ENCODE peak calls at places on chromosomes 16 and 17, in six cellular contexts. One of them, this sample, is unnamed.
A peak's percentile ranks its signal among the peaks of the same experiment; 100 is the strongest.

GRCh38 chr16:57026778-57027062 is 37.4 kb downstream of the NLRC5 start:
- DNase-seq in endodermal cell: no peak
- DNase-seq in A549: no peak
- DNase-seq in M059J: no peak
- DNase-seq in thoracic aorta: no peak
- DNase-seq in gastrocnemius medialis: no peak
- DNase-seq in this sample: no peak

GRCh38 chr17:31472137-31472536 is 80.7 kb downstream of the RAB11FIP4 start:
- DNase-seq in thoracic aorta: no peak
- DNase-seq in M059J: no peak
- DNase-seq in gastrocnemius medialis: no peak
- DNase-seq in A549: no peak
- DNase-seq in endodermal cell: no peak
- DNase-seq in this sample: no peak

GRCh38 chr17:44010966-44011647 is 3.7 kb downstream of the TMEM101 start:
- DNase-seq in A549: no peak
- DNase-seq in endodermal cell: no peak
- DNase-seq in thoracic aorta: no peak
- DNase-seq in M059J: no peak
- DNase-seq in gastrocnemius medialis: no peak
- DNase-seq in this sample: no peak

GRCh38 chr17:80060629-80061028 is 24.2 kb downstream of the CCDC40 start:
- DNase-seq in M059J: no peak
- DNase-seq in thoracic aorta: no peak
- DNase-seq in A549: no peak
- DNase-seq in endodermal cell: no peak
- DNase-seq in gastrocnemius medialis: no peak
- DNase-seq in this sample: no peak

GRCh38 chr16:11255737-11256656 is at the start of gene SOCS1:
- DNase-seq in gastrocnemius medialis: peak; percentile 75
- DNase-seq in A549: peak; percentile 83
- DNase-seq in M059J: peak; percentile 80
- DNase-seq in thoracic aorta: no peak
- DNase-seq in endodermal cell: peak; percentile 96
- DNase-seq in this sample: peak; percentile 93

GRCh38 chr16:20995711-20996110 is 95.1 kb downstream of the LYRM1 start:
- DNase-seq in endodermal cell: no peak
- DNase-seq in A549: no peak
- DNase-seq in gastrocnemius medialis: no peak
- DNase-seq in M059J: no peak
- DNase-seq in thoracic aorta: no peak
- DNase-seq in this sample: no peak

GRCh38 chr16:477758-478157 is 49.8 kb upstream of the CAPN15 start:
- DNase-seq in thoracic aorta: no peak
- DNase-seq in A549: no peak
- DNase-seq in gastrocnemius medialis: peak; percentile 85
- DNase-seq in endodermal cell: no peak
- DNase-seq in M059J: peak; percentile 86
- DNase-seq in this sample: no peak

GRCh38 chr17:33639103-33639991 is 346.3 kb upstream of the ASIC2 start:
- DNase-seq in endodermal cell: no peak
- DNase-seq in M059J: no peak
- DNase-seq in gastrocnemius medialis: no peak
- DNase-seq in A549: no peak
- DNase-seq in thoracic aorta: no peak
- DNase-seq in this sample: no peak

GRCh38 chr17:78154903-78155811 is 9.0 kb downstream of the C17orf99 start:
- DNase-seq in A549: no peak
- DNase-seq in gastrocnemius medialis: no peak
- DNase-seq in M059J: no peak
- DNase-seq in endodermal cell: no peak
- DNase-seq in thoracic aorta: no peak
- DNase-seq in this sample: peak; percentile 21

GRCh38 chr17:43212641-43213490 is 1.2 kb downstream of the TMEM106A start:
- DNase-seq in thoracic aorta: no peak
- DNase-seq in endodermal cell: no peak
- DNase-seq in M059J: no peak
- DNase-seq in A549: no peak
- DNase-seq in gastrocnemius medialis: no peak
- DNase-seq in this sample: no peak

GRCh38 chr16:10242076-10242475 is 59.8 kb upstream of the GRIN2A start:
- DNase-seq in gastrocnemius medialis: no peak
- DNase-seq in M059J: no peak
- DNase-seq in thoracic aorta: no peak
- DNase-seq in endodermal cell: no peak
- DNase-seq in A549: no peak
- DNase-seq in this sample: no peak

GRCh38 chr16:66127459-66128362 is 238.8 kb upstream of the CDH5 start:
- DNase-seq in A549: no peak
- DNase-seq in M059J: peak; percentile 10
- DNase-seq in endodermal cell: peak; percentile 79
- DNase-seq in gastrocnemius medialis: peak; percentile 18
- DNase-seq in thoracic aorta: no peak
- DNase-seq in this sample: peak; percentile 52

GRCh38 chr16:58011652-58012051 is 10.4 kb downstream of the USB1 start:
- DNase-seq in thoracic aorta: no peak
- DNase-seq in endodermal cell: peak; percentile 69
- DNase-seq in gastrocnemius medialis: no peak
- DNase-seq in M059J: peak; percentile 82
- DNase-seq in A549: no peak
- DNase-seq in this sample: no peak

GRCh38 chr17:77479372-77479781 is 338.6 kb downstream of the SEC14L1 start:
- DNase-seq in endodermal cell: peak; percentile 82
- DNase-seq in A549: no peak
- DNase-seq in thoracic aorta: no peak
- DNase-seq in M059J: no peak
- DNase-seq in gastrocnemius medialis: no peak
- DNase-seq in this sample: no peak

GRCh38 chr17:26962255-26963162 is 331.4 kb upstream of the WSB1 start:
- DNase-seq in thoracic aorta: no peak
- DNase-seq in M059J: no peak
- DNase-seq in gastrocnemius medialis: no peak
- DNase-seq in endodermal cell: no peak
- DNase-seq in A549: no peak
- DNase-seq in this sample: no peak

GRCh38 chr17:43766413-43767052 is 7.9 kb upstream of the SOST start:
- DNase-seq in thoracic aorta: no peak
- DNase-seq in gastrocnemius medialis: no peak
- DNase-seq in M059J: peak; percentile 37
- DNase-seq in endodermal cell: peak; percentile 90
- DNase-seq in A549: peak; percentile 88
- DNase-seq in this sample: peak; percentile 64

GRCh38 chr17:10626378-10626777 is 30.7 kb downstream of the MYH3 start:
- DNase-seq in endodermal cell: no peak
- DNase-seq in A549: no peak
- DNase-seq in gastrocnemius medialis: no peak
- DNase-seq in thoracic aorta: no peak
- DNase-seq in M059J: no peak
- DNase-seq in this sample: no peak

GRCh38 chr17:82804442-82805191 is 35.2 kb downstream of the ZNF750 start:
- DNase-seq in A549: no peak
- DNase-seq in gastrocnemius medialis: peak; percentile 98
- DNase-seq in endodermal cell: no peak
- DNase-seq in thoracic aorta: no peak
- DNase-seq in M059J: no peak
- DNase-seq in this sample: peak; percentile 79

GRCh38 chr16:89448656-89449055 is 41.7 kb downstream of the ANKRD11 start:
- DNase-seq in A549: no peak
- DNase-seq in M059J: no peak
- DNase-seq in endodermal cell: no peak
- DNase-seq in thoracic aorta: no peak
- DNase-seq in gastrocnemius medialis: peak; percentile 32
- DNase-seq in this sample: no peak

GRCh38 chr17:21394265-21394664 is 18.1 kb downstream of the KCNJ12 start:
- DNase-seq in M059J: peak; percentile 20
- DNase-seq in gastrocnemius medialis: no peak
- DNase-seq in endodermal cell: no peak
- DNase-seq in thoracic aorta: no peak
- DNase-seq in A549: peak; percentile 56
- DNase-seq in this sample: no peak

This sample was measured in cardiac muscle cell.